ENCODE peak calls at places on chromosome 11, in four cellular contexts. W is CD8-positive, alpha-beta T cell; N is RWPE1; B is body of pancreas. H is an unnamed sample.

GRCh38 chr11:64659417-64660144 is 63.4 kb downstream of the NRXN2 start:
- DNase-seq in W (no peak), N (peak), B (no peak), H (no peak)

GRCh38 chr11:63490551-63491239 is at the start of gene PLAAT5:
- DNase-seq in W (peak), N (no peak), B (peak), H (no peak)

GRCh38 chr11:9004310-9004945 is 627 bp upstream of the NRIP3 start:
- DNase-seq in W (peak), N (no peak), B (peak), H (no peak)

GRCh38 chr11:44759743-44760476 is 33.1 kb downstream of the TSPAN18 start:
- DNase-seq in W (no peak), N (no peak), B (no peak), H (no peak)

GRCh38 chr11:121540627-121541026 is 87.9 kb upstream of the SORL1-AS1 start:
- DNase-seq in W (no peak), N (peak), B (no peak), H (no peak)

GRCh38 chr11:17771415-17771814 is 36.8 kb downstream of the KCNC1 start:
- DNase-seq in W (no peak), N (no peak), B (no peak), H (no peak)

GRCh38 chr11:64566042-64566914 is 24.7 kb upstream of the SLC22A12 start:
- DNase-seq in W (no peak), N (peak), B (peak), H (no peak)

GRCh38 chr11:109432105-109432504 is 10.1 kb downstream of the C11orf87 start:
- DNase-seq in W (no peak), N (no peak), B (no peak), H (no peak)

GRCh38 chr11:76598426-76598839 is 72.1 kb downstream of the LRRC32 start:
- DNase-seq in W (peak), N (no peak), B (peak), H (no peak)

GRCh38 chr11:110366234-110366633 is 63.5 kb upstream of the FDX1 start:
- DNase-seq in W (no peak), N (peak), B (peak), H (no peak)

GRCh38 chr11:30917859-30918478 is 331.8 kb upstream of the MPPED2 start:
- DNase-seq in W (no peak), N (peak), B (peak), H (no peak)

GRCh38 chr11:130431337-130431773 is 2.9 kb upstream of the ADAMTS8 start:
- DNase-seq in W (peak), N (peak), B (peak), H (peak)

GRCh38 chr11:441043-441417 is 781 bp downstream of the ANO9 start:
- DNase-seq in W (no peak), N (no peak), B (no peak), H (no peak)

GRCh38 chr11:64687204-64687603 is 35.8 kb downstream of the NRXN2 start:
- DNase-seq in W (no peak), N (no peak), B (peak), H (no peak)

GRCh38 chr11:71298016-71298550 is 45.7 kb upstream of the SHANK2 start:
- DNase-seq in W (peak), N (no peak), B (no peak), H (no peak)

GRCh38 chr11:29224739-29225384 is 792.0 kb downstream of the KCNA4 start:
- DNase-seq in W (no peak), N (no peak), B (no peak), H (no peak)

GRCh38 chr11:45774023-45774655 is 30.8 kb upstream of the SLC35C1 start:
- DNase-seq in W (no peak), N (no peak), B (no peak), H (no peak)

GRCh38 chr11:78798567-78799170 is 224.0 kb upstream of the NARS2 start:
- DNase-seq in W (no peak), N (peak), B (peak), H (no peak)

GRCh38 chr11:35236667-35237003 is 97.7 kb downstream of the CD44 start:
- DNase-seq in W (no peak), N (no peak), B (peak), H (no peak)

GRCh38 chr11:32081129-32081641 is 9.7 kb upstream of the RCN1 start:
- DNase-seq in W (no peak), N (no peak), B (no peak), H (no peak)

GRCh38 chr11:77386178-77386577 is 84.7 kb upstream of the GDPD4 start:
- DNase-seq in W (no peak), N (no peak), B (no peak), H (no peak)

GRCh38 chr11:47143322-47143721 is 33.4 kb downstream of the ARFGAP2 start:
- DNase-seq in W (no peak), N (peak), B (peak), H (no peak)

GRCh38 chr11:67272327-67273259 is 6.3 kb downstream of the GRK2 start:
- DNase-seq in W (no peak), N (no peak), B (no peak), H (peak)

GRCh38 chr11:46465683-46466082 is 74.1 kb upstream of the CHRM4 start:
- DNase-seq in W (no peak), N (no peak), B (no peak), H (no peak)

GRCh38 chr11:110338684-110339083 is 42.3 kb upstream of the RDX start:
- DNase-seq in W (no peak), N (no peak), B (no peak), H (no peak)

GRCh38 chr11:78715639-78716311 is 141.1 kb upstream of the NARS2 start:
- DNase-seq in W (no peak), N (peak), B (peak), H (no peak)

GRCh38 chr11:113202431-113202830 is 112.0 kb upstream of the TTC12 start:
- DNase-seq in W (no peak), N (peak), B (no peak), H (no peak)

GRCh38 chr11:100098560-100098959 is 588.5 kb upstream of the ARHGAP42 start:
- DNase-seq in W (no peak), N (no peak), B (no peak), H (no peak)

GRCh38 chr11:46305295-46305694 is 27.8 kb downstream of the CREB3L1 start:
- DNase-seq in W (no peak), N (no peak), B (no peak), H (no peak)

GRCh38 chr11:60165946-60166345 is 16.9 kb downstream of the MS4A6A start:
- DNase-seq in W (no peak), N (no peak), B (no peak), H (no peak)

GRCh38 chr11:60168306-60168705 is 14.6 kb downstream of the MS4A6A start:
- DNase-seq in W (no peak), N (no peak), B (no peak), H (no peak)

GRCh38 chr11:60170566-60170965 is 12.3 kb downstream of the MS4A6A start:
- DNase-seq in W (no peak), N (no peak), B (no peak), H (no peak)

GRCh38 chr11:60172011-60172410 is 10.9 kb downstream of the MS4A6A start:
- DNase-seq in W (no peak), N (no peak), B (no peak), H (no peak)

GRCh38 chr11:60169264-60169915 is 13.5 kb downstream of the MS4A6A start:
- DNase-seq in W (no peak), N (peak), B (peak), H (no peak)
- TF ChIP-seq CTCF in W (no peak), N (peak), B (peak), H (no peak)

GRCh38 chr11:12114487-12115033 is 4.2 kb downstream of the MICAL2 start:
- DNase-seq in W (no peak), N (no peak), B (no peak), H (no peak)

GRCh38 chr11:12119502-12119901 is 9.1 kb downstream of the MICAL2 start:
- DNase-seq in W (no peak), N (no peak), B (no peak), H (no peak)

GRCh38 chr11:12118940-12119339 is 8.6 kb downstream of the MICAL2 start:
- DNase-seq in W (no peak), N (no peak), B (no peak), H (no peak)

GRCh38 chr11:12117200-12117995 is 7.0 kb downstream of the MICAL2 start:
- DNase-seq in W (no peak), N (no peak), B (no peak), H (no peak)

GRCh38 chr11:12116425-12117032 is 6.1 kb downstream of the MICAL2 start:
- DNase-seq in W (no peak), N (no peak), B (no peak), H (no peak)
- TF ChIP-seq CTCF in W (no peak), N (no peak), B (no peak), H (no peak)

DNA sequence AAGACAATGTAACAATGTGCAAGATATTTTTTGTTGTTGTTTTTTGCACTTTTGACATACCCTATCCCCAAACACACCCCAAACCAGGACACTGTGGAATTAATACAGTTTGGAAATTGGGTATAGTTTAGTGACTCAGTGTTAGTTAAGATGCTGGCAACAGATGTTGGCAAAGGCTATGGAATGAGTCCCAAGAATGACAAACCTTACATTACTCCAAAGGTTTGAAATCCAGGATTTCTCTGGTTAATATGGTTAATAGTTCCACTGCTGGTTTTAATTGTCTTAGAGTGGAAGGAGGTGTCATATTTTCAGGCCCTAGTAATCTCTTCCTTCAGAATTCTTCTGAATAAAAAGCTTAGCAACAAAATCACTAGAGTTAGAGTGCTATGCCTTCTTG is 805 bp downstream of the LPXN start:
- DNase-seq in W (no peak), N (no peak), B (no peak), H (no peak)
- TF ChIP-seq CTCF in W (no peak), N (no peak), B (no peak), H (no peak)

DNA sequence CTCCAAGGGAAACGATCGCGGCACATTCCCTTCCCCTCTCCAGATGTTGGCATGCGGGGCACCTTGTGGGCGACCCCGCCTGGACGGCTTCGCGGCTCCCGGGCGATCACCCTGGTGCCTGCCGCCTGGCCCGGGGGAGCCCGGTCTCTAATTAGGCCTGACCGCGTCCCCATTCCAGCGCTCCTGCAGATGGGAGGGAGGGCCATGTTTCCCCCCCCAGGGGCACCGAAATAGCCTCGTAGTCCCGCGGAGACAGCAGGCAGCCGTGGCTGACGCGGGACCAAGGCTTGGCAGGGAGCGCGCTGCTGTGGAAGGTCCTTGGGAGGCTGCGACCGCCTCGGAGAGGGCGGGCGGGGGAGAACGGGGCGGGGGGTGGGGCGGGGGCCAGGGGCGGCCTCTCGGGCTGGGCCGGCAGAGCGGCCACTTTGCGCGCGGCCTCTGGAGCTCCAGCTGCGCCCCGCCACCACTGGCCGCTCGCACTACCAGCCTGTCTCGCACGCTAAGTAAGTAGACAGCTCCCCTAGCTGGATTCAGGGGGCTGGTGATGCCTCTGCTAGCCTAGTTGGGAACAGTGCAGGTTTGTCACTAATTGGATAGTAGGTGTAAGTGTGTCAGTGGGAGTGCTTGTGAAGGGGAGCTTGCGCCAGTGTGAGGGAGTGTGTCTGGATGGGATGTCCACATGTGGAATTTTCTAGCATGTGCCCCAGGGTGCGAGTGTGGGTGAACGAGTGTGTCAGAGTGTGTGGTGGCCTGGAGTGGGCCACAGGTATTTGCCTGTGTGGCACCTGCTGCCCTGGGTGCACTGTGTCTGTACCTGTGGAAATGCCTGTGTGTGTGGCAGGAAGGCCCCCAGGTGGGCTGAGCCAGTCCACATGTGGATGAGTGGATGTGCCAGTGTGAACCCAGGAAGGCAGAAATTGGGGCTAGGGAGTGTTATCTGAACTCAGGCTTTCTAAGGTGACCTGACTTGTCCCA is at the start of gene INSC:
- DNase-seq in W (no peak), N (no peak), B (peak), H (no peak)
- TF ChIP-seq CTCF in W (no peak), N (no peak), B (no peak), H (no peak)

DNA sequence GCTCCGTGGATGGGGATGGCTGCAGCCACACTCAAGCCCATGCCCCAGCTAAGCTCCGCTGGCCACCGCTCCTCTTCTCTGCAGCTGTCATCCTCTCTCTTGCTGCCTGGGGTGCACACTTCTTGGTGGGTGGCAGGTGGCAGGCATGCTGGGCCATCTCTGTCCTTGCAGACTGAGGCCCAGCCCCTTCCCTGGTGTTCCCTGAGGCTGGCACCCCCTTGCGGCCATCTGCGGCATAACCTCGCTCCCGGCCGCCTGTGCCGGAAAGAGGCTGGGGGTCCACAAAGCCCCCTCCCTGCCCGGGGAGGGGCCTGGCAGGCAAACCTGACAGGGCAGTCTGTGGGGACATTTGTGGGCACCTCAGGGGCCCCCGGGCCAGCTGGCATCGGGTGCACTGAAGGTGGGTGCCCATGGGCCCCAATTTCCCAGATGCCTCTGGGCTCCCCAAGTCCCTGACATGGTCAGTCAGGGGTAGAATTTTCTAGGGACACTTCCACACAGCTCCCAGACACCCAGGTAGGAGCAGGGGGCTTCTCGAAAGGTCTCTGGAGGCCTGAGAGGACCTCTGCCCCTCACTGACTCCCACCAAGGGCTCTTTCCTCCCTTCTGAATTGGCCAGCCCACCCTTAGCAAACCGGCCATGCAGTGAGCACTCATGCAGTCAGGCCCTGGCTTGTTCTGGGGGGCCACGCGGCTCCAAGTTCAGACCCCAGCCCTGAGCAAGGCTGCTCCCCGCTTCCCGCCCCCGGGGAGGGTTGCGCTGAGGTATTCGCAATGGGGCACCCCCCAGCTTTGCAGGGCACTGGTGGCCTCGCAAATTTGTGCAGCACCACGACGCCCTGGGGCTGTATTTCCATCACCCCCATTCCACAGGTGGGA is 23.5 kb upstream of the TH start:
- DNase-seq in W (peak), N (no peak), B (peak), H (peak)
- TF ChIP-seq CTCF in W (peak), N (peak), B (peak), H (no peak)

GRCh38 chr11:117098269-117099231 is at the start of gene SIK3:
- DNase-seq in W (peak), N (peak), B (peak), H (peak)
- TF ChIP-seq CTCF in W (peak), N (no peak), B (peak), H (no peak)